ENCODE peak calls at places on chromosomes 1 and 21, in seven cellular contexts. G is body of pancreas, U is A549, I is sigmoid colon, K is suprapubic skin, E is ovary, V is adrenal gland. T is an unnamed sample.

GRCh38 chr1:175808573-175808972 is 65.2 kb upstream of the TNR start:
- DNase-seq in U (no peak), G (peak), K (no peak), V (no peak), I (no peak), E (no peak), T (no peak)

GRCh38 chr1:38772953-38773352 is 86.6 kb downstream of the RRAGC start:
- DNase-seq in G (no peak), K (no peak), U (no peak), V (no peak), E (no peak), I (no peak), T (no peak)

GRCh38 chr1:154141240-154141639 is 13.6 kb downstream of the NUP210L start:
- DNase-seq in G (no peak), V (no peak), I (no peak), E (no peak), U (no peak), K (no peak), T (peak)

GRCh38 chr1:116113615-116114014 is 2.4 kb downstream of the MAB21L3 start:
- DNase-seq in U (no peak), K (no peak), I (no peak), V (no peak), G (no peak), E (no peak), T (no peak)

GRCh38 chr21:42238185-42238934 is 19.4 kb downstream of the ABCG1 start:
- DNase-seq in E (no peak), K (no peak), G (no peak), U (no peak), V (no peak), I (no peak), T (no peak)

GRCh38 chr1:167060141-167061072 is 29.8 kb downstream of the GPA33 start:
- DNase-seq in K (no peak), E (no peak), U (peak), G (no peak), V (no peak), I (no peak), T (no peak)

GRCh38 chr1:244324176-244324883 is 127.4 kb downstream of the ADSS2 start:
- DNase-seq in I (no peak), K (no peak), V (no peak), U (no peak), E (no peak), G (no peak), T (no peak)

GRCh38 chr1:32925360-32926142 is 24.4 kb upstream of the TMEM54 start:
- DNase-seq in E (no peak), G (no peak), K (no peak), U (no peak), V (no peak), I (no peak), T (no peak)

GRCh38 chr1:162026906-162027305 is 3.2 kb upstream of the OLFML2B start:
- DNase-seq in K (no peak), V (no peak), I (no peak), G (no peak), E (no peak), U (no peak), T (no peak)

GRCh38 chr1:206041640-206042039 is 11.3 kb upstream of the RHEX start:
- DNase-seq in V (no peak), I (no peak), E (no peak), U (no peak), K (no peak), G (peak), T (no peak)

GRCh38 chr1:245837741-245838140 is 669.3 kb downstream of the SMYD3 start:
- DNase-seq in E (no peak), K (no peak), G (no peak), I (no peak), U (no peak), V (no peak), T (no peak)

GRCh38 chr1:113660053-113660452 is 99.2 kb downstream of the PHTF1 start:
- DNase-seq in G (no peak), U (no peak), E (no peak), I (no peak), K (no peak), V (no peak), T (no peak)

GRCh38 chr21:43775190-43775589 is 918 bp downstream of the CSTB start:
- DNase-seq in I (no peak), U (no peak), G (no peak), K (no peak), E (no peak), V (no peak), T (no peak)

GRCh38 chr1:43285269-43285986 is at the start of gene C1orf210:
- DNase-seq in K (peak), E (no peak), I (peak), U (no peak), V (no peak), G (peak), T (peak)

GRCh38 chr1:232367293-232367692 is 262.6 kb downstream of the SIPA1L2 start:
- DNase-seq in K (no peak), V (no peak), G (no peak), E (no peak), U (no peak), I (no peak), T (no peak)

GRCh38 chr1:81681104-81681503 is 119.6 kb upstream of the ADGRL2 start:
- DNase-seq in I (no peak), V (no peak), K (no peak), U (no peak), E (no peak), G (no peak), T (no peak)

GRCh38 chr1:230919201-230919600 is 50.9 kb upstream of the C1orf198 start:
- DNase-seq in V (no peak), G (no peak), E (no peak), U (no peak), K (no peak), I (no peak), T (no peak)

GRCh38 chr1:204077979-204078696 is 5.2 kb downstream of the SOX13 start:
- DNase-seq in I (no peak), K (no peak), E (no peak), V (no peak), U (peak), G (no peak), T (no peak)

DNA sequence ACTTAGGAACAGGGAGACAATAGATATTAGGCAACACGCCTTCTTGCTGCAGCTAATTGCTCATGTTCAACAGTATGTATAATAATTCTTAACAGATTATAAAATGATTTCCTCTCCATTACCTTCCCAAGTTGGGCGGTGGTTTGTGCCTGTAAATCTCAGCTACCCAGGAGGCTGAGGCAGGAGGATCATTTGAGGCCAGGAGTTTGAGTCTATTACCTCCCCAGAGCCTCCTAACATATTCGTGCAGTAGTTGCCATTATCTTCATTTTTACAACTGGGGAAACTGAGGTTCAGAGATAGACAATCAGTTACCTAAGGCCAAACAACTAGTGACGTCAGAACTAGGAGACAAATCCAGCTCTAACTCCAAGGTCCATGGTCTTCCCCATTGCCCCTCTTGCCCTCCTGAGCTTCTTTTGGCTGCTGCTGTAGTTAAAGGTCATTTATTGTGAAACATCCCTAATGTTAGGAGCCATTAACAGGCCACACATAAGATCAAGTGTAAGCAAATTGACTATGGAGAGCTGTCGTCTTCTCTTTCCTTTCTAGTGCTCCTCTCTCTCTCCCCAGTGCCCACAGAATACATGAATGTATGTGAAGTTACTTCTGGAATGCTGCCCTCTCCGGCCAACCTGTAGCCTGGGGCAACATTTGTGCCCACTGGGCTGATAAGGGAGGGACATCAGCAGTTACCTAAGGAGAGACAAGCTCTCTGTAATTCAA is 40.4 kb downstream of the PTAFR start:
- DNase-seq in U (no peak), V (no peak), E (no peak), G (no peak), K (no peak), I (no peak), T (no peak)
- H3K4me3 ChIP-seq in U (no peak), V (no peak), E (no peak), G (no peak), K (no peak), I (no peak), T (no peak)

DNA sequence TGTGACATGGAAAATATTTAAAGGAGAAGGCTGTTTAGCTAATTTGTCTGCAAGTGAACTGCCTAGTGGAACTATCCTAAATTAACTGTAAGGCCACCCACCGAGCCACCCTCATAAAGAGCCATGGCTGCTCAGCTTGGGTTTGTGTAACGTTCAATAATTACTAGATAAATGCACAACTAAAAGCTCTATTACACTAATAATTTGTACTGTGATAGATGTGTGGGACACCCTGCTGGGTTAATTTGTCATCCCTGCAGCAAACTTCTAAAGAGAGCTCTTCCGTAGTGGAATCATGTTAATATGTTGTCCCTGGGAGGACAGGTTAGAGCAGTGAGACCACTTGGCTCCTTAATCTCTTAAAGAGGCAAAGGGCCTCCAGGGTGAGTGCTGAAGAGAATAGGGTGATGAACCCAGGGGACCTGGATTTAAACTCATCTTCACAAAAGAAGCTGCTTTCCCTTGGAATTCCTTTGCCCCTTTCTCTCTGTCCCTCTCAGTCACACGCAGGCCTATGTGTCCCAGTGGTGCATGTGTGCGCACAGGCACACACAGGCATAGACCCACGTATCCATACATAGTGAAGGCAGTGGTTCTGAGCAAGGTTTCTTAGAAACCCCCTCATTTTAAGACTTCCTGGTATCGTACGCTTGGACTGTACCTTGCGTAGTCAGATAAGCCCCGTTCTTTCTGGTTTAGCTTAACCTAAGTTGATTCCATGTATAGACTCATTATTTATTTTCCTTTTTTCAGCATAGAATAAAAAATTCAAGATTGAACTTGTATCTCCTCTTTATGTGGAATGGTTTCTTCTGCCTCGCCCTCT is 310.3 kb downstream of the NFIA start:
- DNase-seq in U (no peak), E (no peak), V (no peak), K (no peak), I (no peak), G (no peak), T (no peak)
- TF ChIP-seq POLR2A in U (no peak), E (no peak), V (no peak), K (no peak), I (no peak), G (no peak), T (no peak)

DNA sequence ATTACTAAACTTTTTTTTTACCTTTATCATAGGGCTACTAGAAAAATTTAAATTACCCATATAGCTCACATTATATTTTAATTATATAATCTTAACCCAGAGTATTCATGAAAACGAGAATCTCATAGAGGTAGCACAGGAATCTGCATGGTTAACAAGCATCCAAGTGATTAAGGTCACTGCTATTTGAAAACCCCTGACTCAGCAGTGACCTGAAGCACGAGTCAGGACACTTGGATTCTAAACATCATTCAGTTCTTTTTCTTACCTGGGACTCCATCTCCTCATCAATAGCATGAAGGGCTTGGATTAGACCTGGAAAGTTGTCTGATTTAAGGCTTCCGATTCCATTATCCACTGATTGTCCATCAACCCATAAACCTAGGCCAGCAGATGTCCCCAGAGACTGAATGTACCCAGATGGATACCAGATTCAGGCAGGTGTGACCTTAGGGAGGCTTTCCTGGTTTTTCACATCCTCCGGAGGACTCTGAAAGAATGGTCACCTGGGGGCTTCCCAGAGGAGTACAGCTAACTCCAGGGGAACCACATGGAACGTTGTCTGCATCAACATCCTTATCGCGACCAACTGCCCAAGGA is 174.3 kb downstream of the SETD4 start:
- DNase-seq in G (no peak), U (no peak), I (no peak), V (no peak), K (no peak), E (no peak), T (no peak)
- TF ChIP-seq CTCF in G (no peak), U (no peak), I (no peak), V (no peak), K (no peak), E (no peak), T (no peak)

DNA sequence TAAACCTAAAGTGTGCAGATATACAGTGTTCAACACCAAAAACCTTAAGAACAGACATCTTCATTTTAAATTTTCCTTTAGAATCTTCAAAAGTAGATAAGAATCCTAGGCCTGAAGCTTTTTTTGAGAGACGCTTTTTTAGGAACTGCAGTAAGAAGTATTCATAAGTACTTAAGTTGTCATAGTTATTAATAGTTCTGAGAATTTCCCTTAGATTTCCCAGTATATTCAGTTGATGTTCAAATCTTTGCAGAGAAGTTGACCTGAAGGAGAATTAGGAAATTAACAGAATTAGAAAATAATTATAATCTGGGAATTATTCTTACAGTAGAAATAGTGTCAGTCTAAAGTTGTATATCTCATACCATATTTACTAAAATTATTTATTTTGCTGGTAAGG is 150.3 kb downstream of the NCAM2 start:
- DNase-seq in K (no peak), U (no peak), E (no peak), V (no peak), I (no peak), G (no peak), T (no peak)
- H3K4me3 ChIP-seq in K (no peak), U (no peak), E (no peak), V (no peak), I (no peak), G (no peak), T (no peak)

DNA sequence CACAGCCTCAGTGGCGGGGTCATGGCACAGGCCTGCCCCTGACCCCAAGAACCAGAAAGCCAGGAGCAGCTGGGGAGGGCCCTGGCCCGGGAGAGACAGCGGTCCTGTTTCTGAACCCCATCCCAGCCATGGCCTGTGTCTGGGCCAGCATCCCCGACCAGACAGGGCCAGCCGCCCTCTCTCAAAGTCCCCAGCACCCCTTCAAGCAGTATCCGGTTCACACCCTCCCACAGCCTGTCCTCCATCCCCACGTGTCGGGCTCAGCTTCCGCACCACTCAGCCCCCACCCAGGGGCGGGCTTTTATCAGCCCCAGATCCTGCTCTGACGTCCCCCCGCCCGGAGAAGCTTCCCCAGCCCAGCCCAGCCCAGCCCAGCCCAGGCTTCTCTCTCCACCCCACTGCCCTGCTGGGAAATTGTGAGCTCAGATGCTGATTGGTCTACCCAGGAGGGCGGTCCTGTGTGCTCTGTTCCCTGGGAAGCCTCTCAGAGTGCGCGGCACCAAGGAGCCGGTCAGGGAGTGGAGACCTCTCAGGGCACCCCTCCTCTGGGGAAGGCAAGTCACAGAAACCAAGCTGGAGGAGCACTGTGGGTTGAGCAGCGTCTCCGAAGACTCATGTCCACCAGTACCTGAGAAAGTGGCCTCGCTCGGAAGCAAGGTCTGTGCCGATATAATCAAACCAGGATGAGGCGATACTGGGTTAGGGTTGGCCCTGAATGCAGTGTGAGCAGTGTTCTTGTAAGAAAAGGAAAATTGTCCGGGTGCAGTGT is 4.7 kb upstream of the FAAP20 start:
- DNase-seq in G (peak), E (peak), V (peak), U (peak), I (peak), K (peak), T (peak)
- TF ChIP-seq POLR2A in G (peak), E (peak), V (peak), U (peak), I (peak), K (no peak), T (no peak)

T was measured in lower leg skin.